ENCODE peak calls at places on chromosomes 1 and 21, in seven cellular contexts. V is right atrium auricular region, K is neural progenitor cell, M is esophagus squamous epithelium, B is bronchial epithelial cell, X is PC-9, P is left lung. F is an unnamed sample.

GRCh38 chr1:153506831-153507413 is 28.9 kb downstream of the S100A6 start:
- DNase-seq in K (no peak), B (peak; percentile 57), V (peak; percentile 96), X (peak; percentile 39), P (peak; percentile 82), M (no peak), F (no peak)

GRCh38 chr1:204493882-204494280 is 724 bp downstream of the PIK3C2B start:
- DNase-seq in X (peak; percentile 88), P (peak; percentile 86), K (peak; percentile 64), B (peak; percentile 48), V (no peak), M (no peak), F (no peak)

GRCh38 chr1:185733818-185734709 is at the start of gene HMCN1:
- DNase-seq in X (peak; percentile 39), M (no peak), P (peak; percentile 84), V (peak; percentile 87), B (peak; percentile 31), K (peak; percentile 91), F (peak; percentile 15)

GRCh38 chr1:181767001-181767708 is 283.8 kb downstream of the CACNA1E start:
- DNase-seq in X (no peak), P (no peak), M (no peak), B (no peak), K (no peak), V (no peak), F (no peak)

GRCh38 chr1:3529099-3529729 is 74.7 kb downstream of the ARHGEF16 start:
- DNase-seq in K (no peak), V (no peak), B (no peak), X (no peak), M (no peak), P (no peak), F (no peak)

GRCh38 chr1:229171934-229172333 is 99.0 kb upstream of the RAB4A start:
- DNase-seq in V (no peak), M (no peak), K (no peak), B (no peak), X (no peak), P (no peak), F (no peak)

GRCh38 chr1:106960412-106960811 is 96.1 kb upstream of the PRMT6 start:
- DNase-seq in M (no peak), P (no peak), V (no peak), X (no peak), K (no peak), B (no peak), F (no peak)

GRCh38 chr1:214271174-214271858 is 9.6 kb upstream of the SMYD2 start:
- DNase-seq in M (no peak), P (no peak), V (no peak), X (no peak), K (no peak), B (no peak), F (no peak)

GRCh38 chr1:165828581-165829329 is 1.3 kb downstream of the UCK2 start:
- DNase-seq in K (peak; percentile 80), P (peak; percentile 39), B (peak; percentile 75), M (no peak), X (peak; percentile 53), V (no peak), F (peak; percentile 26)

GRCh38 chr1:90717665-90718410 is 736 bp upstream of the BARHL2 start:
- DNase-seq in X (no peak), V (no peak), P (no peak), K (peak; percentile 91), B (no peak), M (no peak), F (no peak)

GRCh38 chr1:113929750-113930498 is 800 bp downstream of the HIPK1 start:
- DNase-seq in P (peak; percentile 67), B (peak; percentile 24), V (peak; percentile 61), K (peak; percentile 73), M (no peak), X (peak; percentile 47), F (peak; percentile 65)

GRCh38 chr1:161260939-161261858 is 2.7 kb downstream of the PCP4L1 start:
- DNase-seq in K (peak; percentile 33), B (peak; percentile 49), V (no peak), M (no peak), X (no peak), P (no peak), F (peak; percentile 16)

GRCh38 chr1:206590025-206590834 is 22.0 kb downstream of the EIF2D start:
- DNase-seq in V (no peak), B (peak; percentile 98), X (peak; percentile 44), K (peak; percentile 30), M (no peak), P (no peak), F (no peak)

GRCh38 chr1:162560303-162561036 is 1.1 kb upstream of the UAP1 start:
- DNase-seq in X (no peak), B (no peak), M (no peak), V (no peak), K (no peak), P (no peak), F (no peak)

GRCh38 chr1:245585252-245585959 is 430.6 kb downstream of the KIF26B start:
- DNase-seq in B (peak; percentile 88), M (no peak), K (no peak), P (no peak), V (no peak), X (no peak), F (no peak)

GRCh38 chr1:16236091-16236494 is 890 bp downstream of the CPLANE2 start:
- DNase-seq in V (no peak), B (peak; percentile 61), K (peak; percentile 46), M (no peak), X (peak; percentile 51), P (no peak), F (no peak)

GRCh38 chr1:14661220-14661619 is 62.7 kb downstream of the KAZN start:
- DNase-seq in V (no peak), B (no peak), M (no peak), K (no peak), P (no peak), X (no peak), F (no peak)

GRCh38 chr1:3068400-3069361 is at the start of gene PRDM16:
- DNase-seq in K (peak; percentile 89), X (no peak), P (peak; percentile 57), V (no peak), B (peak; percentile 73), M (no peak), F (no peak)

GRCh38 chr1:11720033-11720376 is 15.9 kb upstream of the AGTRAP start:
- DNase-seq in B (no peak), M (no peak), P (no peak), V (no peak), K (no peak), X (no peak), F (no peak)
- TF ChIP-seq CTCF in B (no peak), M (no peak), P (peak; percentile 41), V (no peak), K (no peak), X (peak; percentile 27), F (no peak)

GRCh38 chr21:41933259-41934079 is 20.3 kb downstream of the C2CD2 start:
- DNase-seq in K (no peak), V (no peak), X (peak; percentile 13), M (no peak), B (peak; percentile 58), P (peak; percentile 36), F (no peak)
- TF ChIP-seq CTCF in K (no peak), V (no peak), X (no peak), M (no peak), B (peak; percentile 30), P (peak; percentile 7), F (no peak)

GRCh38 chr1:5125208-5125607 is 470.8 kb downstream of the AJAP1 start:
- DNase-seq in B (no peak), K (no peak), V (no peak), P (no peak), X (no peak), M (no peak), F (no peak)

GRCh38 chr1:5120559-5120958 is 466.1 kb downstream of the AJAP1 start:
- DNase-seq in B (no peak), M (no peak), K (no peak), X (no peak), P (no peak), V (no peak), F (no peak)

GRCh38 chr1:5119496-5120234 is 465.3 kb downstream of the AJAP1 start:
- DNase-seq in K (peak; percentile 67), B (no peak), X (no peak), V (no peak), P (no peak), M (no peak), F (no peak)
- TF ChIP-seq CTCF in K (peak; percentile 54), B (no peak), X (peak; percentile 23), V (no peak), P (no peak), M (no peak), F (no peak)

GRCh38 chr1:223557125-223557465 is 108.4 kb downstream of the CAPN8 start:
- DNase-seq in M (no peak), K (no peak), B (no peak), P (no peak), V (no peak), X (no peak), F (no peak)

GRCh38 chr1:223551610-223552009 is 113.9 kb downstream of the CAPN8 start:
- DNase-seq in P (no peak), X (no peak), K (no peak), B (no peak), V (no peak), M (no peak), F (no peak)

GRCh38 chr1:223553957-223554356 is 111.5 kb downstream of the CAPN8 start:
- DNase-seq in K (no peak), P (no peak), M (no peak), X (no peak), B (no peak), V (no peak), F (no peak)

GRCh38 chr1:223558512-223558911 is 107.0 kb downstream of the CAPN8 start:
- DNase-seq in V (no peak), M (no peak), B (no peak), P (no peak), X (no peak), K (no peak), F (no peak)

DNA sequence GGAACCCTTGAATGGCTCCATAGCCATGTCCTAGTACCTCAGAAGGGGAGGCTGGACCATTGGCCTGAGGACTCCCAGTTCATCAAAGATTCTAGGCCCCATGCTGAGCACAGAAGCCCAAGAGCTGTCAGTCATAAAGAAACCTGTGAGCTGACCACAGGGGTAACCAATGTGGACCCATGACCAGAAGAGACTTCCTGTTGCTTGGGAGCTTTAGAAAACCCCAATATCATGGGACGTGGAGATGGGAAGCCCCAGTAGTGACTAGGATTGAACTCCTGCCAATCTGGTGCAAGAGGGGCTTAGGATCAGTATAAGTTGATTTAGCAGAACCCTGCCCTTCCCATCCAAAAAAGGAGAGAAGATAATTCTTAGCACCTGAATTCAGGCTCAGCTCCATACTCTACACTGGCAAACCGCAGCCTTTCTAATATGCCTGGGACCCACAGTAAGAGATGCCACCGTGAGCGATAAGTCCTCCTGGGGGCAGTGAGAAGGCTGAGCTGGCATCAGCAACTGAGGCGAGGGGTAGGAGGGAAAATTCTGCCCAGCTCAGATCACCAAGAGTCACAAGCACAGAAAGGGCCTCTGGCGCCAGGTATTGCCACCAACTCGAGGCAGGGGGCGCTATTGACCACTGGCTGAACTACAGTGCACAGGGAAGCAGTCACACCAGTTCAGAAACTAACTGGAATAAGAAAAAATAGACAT is 108.9 kb downstream of the CAPN8 start:
- DNase-seq in B (peak; percentile 41), P (peak; percentile 57), V (no peak), K (peak; percentile 72), M (no peak), X (peak; percentile 80), F (no peak)
- TF ChIP-seq CTCF in B (peak; percentile 93), P (peak; percentile 58), V (no peak), K (peak; percentile 84), M (peak; percentile 51), X (peak; percentile 92), F (no peak)